ENCODE peak calls at places on chromosome 17, in seven cellular contexts. One of them, this sample, is unnamed.

GRCh38 chr17:80481284-80482057 is 5.1 kb upstream of the NPTX1 start:
- DNase-seq in GM13976: no peak
- DNase-seq in RWPE1: no peak
- DNase-seq in T1000: no peak
- DNase-seq in dermis blood vessel endothelial cell: no peak
- DNase-seq in T-cell: no peak
- DNase-seq in non-pigmented ciliary epithelial cell: no peak
- DNase-seq in this sample: no peak

GRCh38 chr17:81020767-81021497 is 14.0 kb upstream of the BAIAP2 start:
- DNase-seq in GM13976: no peak
- DNase-seq in RWPE1: peak; percentile 80
- DNase-seq in T1000: no peak
- DNase-seq in dermis blood vessel endothelial cell: peak; percentile 68
- DNase-seq in T-cell: no peak
- DNase-seq in non-pigmented ciliary epithelial cell: no peak
- DNase-seq in this sample: no peak

GRCh38 chr17:416293-417206 is 63.9 kb upstream of the RPH3AL start:
- DNase-seq in GM13976: peak; percentile 50
- DNase-seq in RWPE1: no peak
- DNase-seq in T1000: no peak
- DNase-seq in dermis blood vessel endothelial cell: no peak
- DNase-seq in T-cell: peak; percentile 33
- DNase-seq in non-pigmented ciliary epithelial cell: no peak
- DNase-seq in this sample: no peak

GRCh38 chr17:81000631-81001357 is 9.2 kb downstream of the CHMP6 start:
- DNase-seq in GM13976: peak; percentile 30
- DNase-seq in RWPE1: no peak
- DNase-seq in T1000: no peak
- DNase-seq in dermis blood vessel endothelial cell: no peak
- DNase-seq in T-cell: no peak
- DNase-seq in non-pigmented ciliary epithelial cell: no peak
- DNase-seq in this sample: peak; percentile 49

GRCh38 chr17:39239640-39240314 is 14.0 kb upstream of the STAC2 start:
- DNase-seq in GM13976: peak; percentile 83
- DNase-seq in RWPE1: peak; percentile 48
- DNase-seq in T1000: no peak
- DNase-seq in dermis blood vessel endothelial cell: peak; percentile 62
- DNase-seq in T-cell: peak; percentile 71
- DNase-seq in non-pigmented ciliary epithelial cell: no peak
- DNase-seq in this sample: no peak

GRCh38 chr17:78697846-78698343 is 84.2 kb downstream of the CYTH1 start:
- DNase-seq in GM13976: no peak
- DNase-seq in RWPE1: no peak
- DNase-seq in T1000: no peak
- DNase-seq in dermis blood vessel endothelial cell: no peak
- DNase-seq in T-cell: no peak
- DNase-seq in non-pigmented ciliary epithelial cell: no peak
- DNase-seq in this sample: no peak

GRCh38 chr17:7717756-7718350 is 309 bp downstream of the DNAH2 start:
- DNase-seq in GM13976: no peak
- DNase-seq in RWPE1: no peak
- DNase-seq in T1000: no peak
- DNase-seq in dermis blood vessel endothelial cell: no peak
- DNase-seq in T-cell: peak; percentile 40
- DNase-seq in non-pigmented ciliary epithelial cell: no peak
- DNase-seq in this sample: no peak

GRCh38 chr17:688100-688989 is 26.3 kb downstream of the VPS53 start:
- DNase-seq in GM13976: no peak
- DNase-seq in RWPE1: no peak
- DNase-seq in T1000: no peak
- DNase-seq in dermis blood vessel endothelial cell: peak; percentile 66
- DNase-seq in T-cell: no peak
- DNase-seq in non-pigmented ciliary epithelial cell: no peak
- DNase-seq in this sample: no peak

GRCh38 chr17:7070712-7071111 is 9.3 kb downstream of the CLEC10A start:
- DNase-seq in GM13976: no peak
- DNase-seq in RWPE1: no peak
- DNase-seq in T1000: no peak
- DNase-seq in dermis blood vessel endothelial cell: no peak
- DNase-seq in T-cell: no peak
- DNase-seq in non-pigmented ciliary epithelial cell: no peak
- DNase-seq in this sample: no peak

GRCh38 chr17:71830916-71831315 is 289.9 kb upstream of the SOX9 start:
- DNase-seq in GM13976: no peak
- DNase-seq in RWPE1: no peak
- DNase-seq in T1000: no peak
- DNase-seq in dermis blood vessel endothelial cell: no peak
- DNase-seq in T-cell: no peak
- DNase-seq in non-pigmented ciliary epithelial cell: no peak
- DNase-seq in this sample: no peak

GRCh38 chr17:77606146-77606864 is 352.2 kb upstream of the TNRC6C start:
- DNase-seq in GM13976: no peak
- DNase-seq in RWPE1: no peak
- DNase-seq in T1000: no peak
- DNase-seq in dermis blood vessel endothelial cell: no peak
- DNase-seq in T-cell: no peak
- DNase-seq in non-pigmented ciliary epithelial cell: no peak
- DNase-seq in this sample: no peak

GRCh38 chr17:74213897-74214386 is 571 bp downstream of the TTYH2 start:
- DNase-seq in GM13976: no peak
- DNase-seq in RWPE1: no peak
- DNase-seq in T1000: no peak
- DNase-seq in dermis blood vessel endothelial cell: no peak
- DNase-seq in T-cell: no peak
- DNase-seq in non-pigmented ciliary epithelial cell: no peak
- DNase-seq in this sample: no peak

This sample was measured in SJSA1.